ENCODE peak calls at places on chromosomes 7 and 10, in five cellular contexts. F is transverse colon, G is endodermal cell, C is lower lobe of right lung, O is GM23248. U is an unnamed sample.

GRCh38 chr7:141974831-141975230 is 1.3 kb upstream of the TAS2R38 start:
- DNase-seq in F (peak), G (peak), C (no peak), O (peak), U (no peak)

GRCh38 chr7:125195156-125195555 is 265.5 kb upstream of the POT1 start:
- DNase-seq in F (no peak), G (no peak), C (no peak), O (no peak), U (no peak)

GRCh38 chr10:112834661-112835060 is 115.4 kb upstream of the TCF7L2 start:
- DNase-seq in F (no peak), G (no peak), C (peak), O (no peak), U (no peak)

GRCh38 chr10:86651631-86652331 is 2.6 kb upstream of the OPN4 start:
- DNase-seq in F (peak), G (peak), C (no peak), O (no peak), U (no peak)

GRCh38 chr7:114414151-114415053 is at the start of gene FOXP2:
- DNase-seq in F (no peak), G (peak), C (no peak), O (peak), U (no peak)

GRCh38 chr7:26291251-26291650 is 411 bp upstream of the SNX10 start:
- DNase-seq in F (no peak), G (no peak), C (no peak), O (no peak), U (no peak)

GRCh38 chr7:139883814-139884213 is 54.8 kb downstream of the TBXAS1 start:
- DNase-seq in F (no peak), G (no peak), C (no peak), O (no peak), U (no peak)

GRCh38 chr7:97215556-97215955 is 98.1 kb downstream of the SDHAF3 start:
- DNase-seq in F (peak), G (no peak), C (no peak), O (no peak), U (no peak)

GRCh38 chr10:33052476-33052875 is 94.4 kb upstream of the ITGB1 start:
- DNase-seq in F (no peak), G (no peak), C (no peak), O (no peak), U (no peak)

GRCh38 chr10:45432113-45432512 is 58.1 kb downstream of the ALOX5 start:
- DNase-seq in F (no peak), G (no peak), C (no peak), O (no peak), U (no peak)

GRCh38 chr10:122544493-122544892 is 16.1 kb upstream of the DMBT1 start:
- DNase-seq in F (no peak), G (peak), C (no peak), O (no peak), U (no peak)

GRCh38 chr7:138407792-138408191 is 52.3 kb upstream of the TRIM24 start:
- DNase-seq in F (no peak), G (no peak), C (no peak), O (no peak), U (no peak)

DNA sequence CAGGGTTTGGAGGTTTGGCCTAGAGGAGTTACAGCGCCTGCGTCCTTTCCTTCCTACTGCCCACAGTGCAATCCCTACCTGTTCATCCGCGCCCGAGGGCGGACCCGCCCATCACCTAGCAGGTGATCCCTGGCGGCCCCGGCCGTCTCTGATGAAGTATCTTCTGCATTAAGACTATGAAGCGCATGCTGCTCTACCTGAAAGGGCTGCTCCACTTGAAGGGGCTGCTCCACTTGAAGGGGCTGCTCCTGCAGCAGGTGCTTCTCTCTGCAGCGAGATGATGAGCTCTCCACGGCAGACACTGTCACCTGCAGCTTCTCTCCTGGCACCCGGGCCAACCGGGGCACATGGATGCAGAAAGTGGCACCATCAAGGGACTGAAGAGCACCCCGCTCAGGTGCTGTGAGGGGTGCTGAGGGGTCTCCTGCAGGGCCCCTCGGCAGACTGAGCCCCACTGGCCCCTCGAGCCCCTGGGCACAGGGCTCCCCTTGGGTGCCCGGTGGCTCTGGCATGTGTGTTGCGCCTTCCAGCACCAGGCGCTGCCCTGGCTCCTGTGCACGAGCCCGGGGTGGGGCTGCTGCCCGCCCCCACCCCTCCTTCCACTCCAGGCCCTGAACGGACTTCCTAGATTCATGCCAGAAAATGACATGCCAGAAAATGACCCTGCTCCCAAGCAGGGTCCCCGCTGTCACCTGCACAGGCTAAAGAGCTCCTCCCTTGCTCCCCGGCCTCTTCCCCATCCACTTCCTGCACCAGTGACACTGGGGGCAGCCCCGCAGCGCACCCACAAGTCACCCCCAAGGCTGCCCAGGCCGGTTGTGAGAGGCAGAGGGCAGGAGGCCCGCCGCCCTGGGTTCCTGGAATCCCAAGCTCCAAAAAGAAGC is 29.4 kb downstream of the WDR86 start:
- DNase-seq in F (no peak), G (no peak), C (no peak), O (no peak), U (no peak)
- H3K4me3 ChIP-seq in F (no peak), G (no peak), C (no peak), O (no peak), U (no peak)

DNA sequence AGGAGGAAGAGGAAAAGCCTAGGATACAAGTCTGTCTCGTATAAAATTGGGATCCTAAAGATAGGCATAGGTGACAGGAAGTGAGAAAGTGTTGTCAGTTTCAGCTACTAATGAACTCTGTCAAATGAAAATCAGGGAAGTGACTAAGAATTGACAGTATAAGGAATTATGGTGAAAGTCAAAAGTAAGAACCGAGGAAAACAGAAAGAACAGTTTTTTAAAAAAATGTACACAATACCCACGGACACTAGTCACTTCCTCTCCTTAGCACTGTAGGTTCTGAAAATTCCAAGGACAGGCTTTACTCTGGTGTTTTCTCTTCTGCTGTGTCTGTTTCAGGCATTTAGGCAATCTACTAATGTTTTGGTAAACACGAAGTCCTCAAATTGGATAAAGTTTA is 42.3 kb downstream of the ATAD1 start:
- DNase-seq in F (no peak), G (no peak), C (no peak), O (peak), U (no peak)
- H3K4me3 ChIP-seq in F (no peak), G (no peak), C (no peak), O (peak), U (no peak)

DNA sequence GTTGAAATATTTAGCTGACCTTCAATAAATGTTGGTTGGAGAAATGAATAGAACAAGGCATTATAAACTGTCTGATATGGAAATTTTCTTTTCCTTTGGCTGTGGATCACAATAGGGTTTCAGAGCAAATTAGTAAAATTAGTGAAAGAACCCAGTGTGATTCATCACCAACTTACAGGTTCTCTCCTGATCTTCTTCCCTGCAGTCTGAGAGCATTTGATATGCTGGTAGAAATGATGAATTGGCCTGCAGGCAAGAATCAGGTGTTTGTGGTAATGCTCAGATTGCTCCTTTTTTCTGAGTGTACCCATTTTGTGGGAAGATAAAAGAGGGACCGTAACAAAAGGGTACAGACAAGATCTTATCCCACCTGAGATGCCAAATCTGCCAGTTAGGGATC is 51.9 kb downstream of the BTAF1 start:
- DNase-seq in F (no peak), G (no peak), C (no peak), O (peak), U (no peak)
- H3K4me3 ChIP-seq in F (no peak), G (no peak), C (no peak), O (peak), U (no peak)

GRCh38 chr10:110036640-110037039 is 28.9 kb downstream of the ADD3 start:
- DNase-seq in F (no peak), G (no peak), C (no peak), O (no peak), U (no peak)
- H3K4me3 ChIP-seq in F (no peak), G (no peak), C (no peak), O (no peak), U (no peak)

GRCh38 chr7:130912086-130912909 is 178.3 kb upstream of the KLF14 start:
- DNase-seq in F (no peak), G (no peak), C (no peak), O (peak), U (no peak)

GRCh38 chr7:130909161-130909836 is 175.3 kb upstream of the KLF14 start:
- DNase-seq in F (no peak), G (no peak), C (no peak), O (peak), U (no peak)

GRCh38 chr7:130910949-130911944 is 177.2 kb upstream of the KLF14 start:
- DNase-seq in F (no peak), G (peak), C (no peak), O (peak), U (no peak)

GRCh38 chr7:130908345-130909160 is 174.5 kb upstream of the KLF14 start:
- DNase-seq in F (no peak), G (no peak), C (no peak), O (peak), U (no peak)

GRCh38 chr7:130909881-130910672 is 176.1 kb upstream of the KLF14 start:
- DNase-seq in F (no peak), G (no peak), C (no peak), O (peak), U (no peak)
- H3K4me3 ChIP-seq in F (peak), G (no peak), C (peak), O (peak), U (peak)

GRCh38 chr7:44985033-44985695 is 6.3 kb upstream of the MYO1G start:
- DNase-seq in F (no peak), G (no peak), C (no peak), O (no peak), U (no peak)
- H3K4me3 ChIP-seq in F (peak), G (peak), C (peak), O (peak), U (peak)

DNA sequence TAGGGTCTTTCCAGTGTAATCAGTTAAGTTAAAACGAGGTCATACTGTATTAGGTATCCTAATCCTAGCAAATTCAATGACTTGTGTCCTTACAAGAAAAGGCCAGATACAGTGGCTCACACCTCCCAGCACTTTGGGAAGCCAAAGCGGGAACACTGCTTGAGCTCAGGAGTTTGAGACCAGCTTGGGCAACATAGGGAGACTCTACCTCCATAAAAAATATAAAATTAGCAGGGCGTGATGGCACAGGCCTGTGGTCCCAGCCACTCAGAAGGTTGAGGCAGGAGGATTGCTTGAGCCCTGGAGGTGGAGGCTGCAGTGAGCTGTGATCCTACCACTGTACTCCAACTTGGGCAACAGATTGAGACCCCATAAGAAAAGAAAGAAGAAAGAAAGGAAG is 61.1 kb downstream of the CXCL12 start:
- DNase-seq in F (no peak), G (no peak), C (no peak), O (no peak), U (no peak)
- H3K4me3 ChIP-seq in F (no peak), G (no peak), C (no peak), O (no peak), U (no peak)

GRCh38 chr7:6323936-6324701 is 51.7 kb upstream of the CYTH3 start:
- DNase-seq in F (no peak), G (no peak), C (no peak), O (no peak), U (no peak)
- H3K4me3 ChIP-seq in F (no peak), G (no peak), C (no peak), O (no peak), U (no peak)

DNA sequence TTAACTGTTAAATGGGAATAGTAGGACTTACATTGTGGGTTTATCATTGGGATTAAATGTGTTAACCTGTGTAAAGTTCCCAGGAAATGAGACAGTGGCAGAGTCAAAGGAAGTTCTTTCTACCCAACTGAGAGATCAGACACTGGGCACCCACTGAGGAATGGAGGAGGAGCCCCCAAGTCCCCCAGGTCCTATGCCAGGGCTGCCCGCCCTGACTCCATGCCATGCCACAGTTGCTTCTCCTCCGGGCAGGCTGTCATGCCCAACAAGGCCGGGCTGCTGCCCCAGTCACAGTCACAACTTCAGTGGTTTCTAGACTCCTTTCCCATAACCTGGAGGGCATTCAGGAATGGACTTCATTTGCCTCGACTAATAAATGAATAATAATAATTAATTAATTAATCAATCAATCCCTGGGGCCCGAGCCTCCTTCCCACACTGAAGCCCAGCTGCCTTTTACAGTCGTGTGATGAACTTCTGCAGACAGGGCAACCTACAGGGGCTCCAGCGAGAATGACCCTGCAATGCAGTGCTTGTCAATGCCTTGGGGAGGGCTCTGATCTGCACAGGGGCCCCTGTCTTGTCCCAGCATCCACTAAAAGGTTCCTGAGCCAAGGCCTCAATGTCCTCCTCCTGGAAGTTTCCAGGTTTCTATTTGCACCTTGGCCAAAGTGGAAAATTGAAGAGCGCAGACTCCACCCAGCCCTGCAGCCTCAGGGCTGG is 32.4 kb downstream of the DRGX start:
- DNase-seq in F (no peak), G (no peak), C (no peak), O (no peak), U (no peak)
- H3K4me3 ChIP-seq in F (no peak), G (no peak), C (no peak), O (no peak), U (no peak)

GRCh38 chr10:69573056-69573806 is at the start of gene NEUROG3:
- DNase-seq in F (no peak), G (peak), C (no peak), O (no peak), U (no peak)

GRCh38 chr10:69571618-69572158 is 1.5 kb downstream of the NEUROG3 start:
- DNase-seq in F (no peak), G (peak), C (no peak), O (no peak), U (no peak)

GRCh38 chr10:69574571-69574978 is 1.4 kb upstream of the NEUROG3 start:
- DNase-seq in F (no peak), G (peak), C (no peak), O (no peak), U (no peak)

GRCh38 chr10:69570050-69570816 is 3.0 kb downstream of the NEUROG3 start:
- DNase-seq in F (no peak), G (peak), C (no peak), O (no peak), U (no peak)

GRCh38 chr10:69572159-69573055 is 815 bp downstream of the NEUROG3 start:
- DNase-seq in F (no peak), G (peak), C (peak), O (peak), U (no peak)
- H3K4me3 ChIP-seq in F (peak), G (peak), C (peak), O (no peak), U (no peak)

U was measured in skeletal muscle cell.